ENCODE peak calls at places on chromosome 5, in seven cellular contexts. P is Kasumi-1; M is stomach; K is choroid plexus epithelial cell; B is activated CD4-positive, alpha-beta memory T cell treated with anti-CD3 and anti-CD28 coated beads for 36 hours; X is CD8-positive, alpha-beta T cell; E is MCF 10A. C is an unnamed sample.

GRCh38 chr5:178826216-178826615 is 33.5 kb upstream of the ZNF354B start:
- DNase-seq in P (no peak), M (no peak), K (no peak), B (no peak), X (no peak), E (peak), C (no peak)

GRCh38 chr5:55102345-55102744 is at the start of gene GZMA:
- DNase-seq in P (peak), M (no peak), K (no peak), B (peak), X (peak), E (no peak), C (no peak)

GRCh38 chr5:168881427-168882149 is 302.4 kb upstream of the PANK3 start:
- DNase-seq in P (no peak), M (no peak), K (no peak), B (no peak), X (no peak), E (no peak), C (no peak)

GRCh38 chr5:36373527-36374086 is 71.9 kb upstream of the RANBP3L start:
- DNase-seq in P (peak), M (peak), K (peak), B (no peak), X (no peak), E (peak), C (peak)

GRCh38 chr5:124555179-124555578 is 191.3 kb downstream of the ZNF608 start:
- DNase-seq in P (no peak), M (no peak), K (no peak), B (no peak), X (no peak), E (no peak), C (no peak)

GRCh38 chr5:75034137-75034739 is 18.1 kb downstream of the GCNT4 start:
- DNase-seq in P (no peak), M (peak), K (no peak), B (peak), X (peak), E (no peak), C (no peak)

GRCh38 chr5:146369691-146370090 is 31.1 kb downstream of the POU4F3 start:
- DNase-seq in P (no peak), M (no peak), K (peak), B (no peak), X (no peak), E (peak), C (no peak)

GRCh38 chr5:37184748-37185364 is 64.3 kb downstream of the CPLANE1 start:
- DNase-seq in P (no peak), M (no peak), K (peak), B (no peak), X (no peak), E (no peak), C (no peak)

GRCh38 chr5:134005415-134006118 is 792 bp upstream of the VDAC1 start:
- DNase-seq in P (peak), M (peak), K (peak), B (no peak), X (no peak), E (no peak), C (no peak)

GRCh38 chr5:91357012-91357634 is 26.0 kb downstream of the ARRDC3 start:
- DNase-seq in P (no peak), M (peak), K (no peak), B (no peak), X (no peak), E (no peak), C (no peak)

C was measured in uterus.